ENCODE peak calls at places on chromosome 13, in six cellular contexts. N is putamen; Q is Calu3; X is uterus; B is activated CD4-positive, alpha-beta T cell treated with anti-CD3 and anti-CD28 coated beads, Interleukin-2, amount 10 ng/mL, durations not matched to agents 7 days and 5 days; L is GM23248. Y is an unnamed sample.

GRCh38 chr13:78121459-78122348 is 203.1 kb upstream of the EDNRB start:
- DNase-seq in X (peak; percentile 21), Q (peak; percentile 3), B (peak; percentile 41), L (peak; percentile 72), N (peak; percentile 42), Y (peak; percentile 53)

GRCh38 chr13:32881074-32881791 is 135.0 kb upstream of the KL start:
- DNase-seq in X (peak; percentile 66), N (peak; percentile 77), L (peak; percentile 93), B (no peak), Q (no peak), Y (no peak)

GRCh38 chr13:44540761-44541434 is 35.2 kb downstream of the TSC22D1 start:
- DNase-seq in B (no peak), L (no peak), N (no peak), Q (no peak), X (no peak), Y (no peak)

GRCh38 chr13:76463314-76463713 is 422.9 kb downstream of the KCTD12 start:
- DNase-seq in L (no peak), B (no peak), X (no peak), Q (no peak), N (no peak), Y (no peak)

GRCh38 chr13:46617382-46617781 is 64.4 kb downstream of the LRCH1 start:
- DNase-seq in N (no peak), Q (no peak), B (no peak), L (peak; percentile 45), X (peak; percentile 27), Y (no peak)

GRCh38 chr13:46613409-46614049 is 60.6 kb downstream of the LRCH1 start:
- DNase-seq in L (no peak), Q (no peak), B (no peak), N (no peak), X (no peak), Y (no peak)

GRCh38 chr13:66952507-66952906 is 277.6 kb downstream of the PCDH9 start:
- DNase-seq in L (no peak), X (no peak), Q (no peak), N (no peak), B (no peak), Y (no peak)

GRCh38 chr13:112702341-112702982 is 12.6 kb downstream of the ATP11A start:
- DNase-seq in N (no peak), L (no peak), Q (no peak), X (no peak), B (no peak), Y (no peak)

GRCh38 chr13:30978981-30979956 is 46.8 kb downstream of the TEX26 start:
- DNase-seq in L (peak; percentile 26), Q (peak; percentile 28), B (peak; percentile 48), X (no peak), N (no peak), Y (peak; percentile 29)

Y was measured in left cardiac atrium.